ENCODE peak calls at places on chromosome 12, in five cellular contexts. Q is T1000, I is iris pigment epithelial cell, M is HuH-7.5, W is T-helper 22 cell. K is an unnamed sample.

GRCh38 chr12:120763250-120763649 is 37.6 kb downstream of the ACADS start:
- DNase-seq in W (no peak), Q (no peak), I (no peak), M (no peak), K (no peak)

GRCh38 chr12:84198294-84198946 is 714.2 kb downstream of the SLC6A15 start:
- DNase-seq in W (no peak), Q (no peak), I (no peak), M (no peak), K (no peak)

GRCh38 chr12:88052686-88053085 is 23.5 kb upstream of the C12orf50 start:
- DNase-seq in Q (peak; percentile 79), I (peak; percentile 58), M (no peak), W (no peak), K (no peak)

GRCh38 chr12:93938921-93939320 is 209.5 kb upstream of the PLXNC1 start:
- DNase-seq in I (no peak), W (no peak), Q (no peak), M (no peak), K (no peak)

GRCh38 chr12:99444859-99445316 is 202.7 kb upstream of the GARIN6 start:
- DNase-seq in W (no peak), M (no peak), I (no peak), Q (no peak), K (no peak)

GRCh38 chr12:5648692-5649338 is 216.9 kb downstream of the NTF3 start:
- DNase-seq in W (no peak), Q (no peak), I (no peak), M (peak; percentile 21), K (no peak)

GRCh38 chr12:131830335-131831020 is 2.3 kb downstream of the MMP17 start:
- DNase-seq in W (no peak), Q (peak; percentile 71), I (peak; percentile 88), M (peak; percentile 74), K (peak; percentile 91)

GRCh38 chr12:20950248-20950647 is 139.7 kb downstream of the SLCO1B3 start:
- DNase-seq in M (peak; percentile 3), W (no peak), I (peak; percentile 24), Q (no peak), K (no peak)

GRCh38 chr12:57213763-57214397 is 2.7 kb upstream of the NXPH4 start:
- DNase-seq in I (no peak), M (no peak), W (no peak), Q (no peak), K (peak; percentile 58)

GRCh38 chr12:75568387-75568786 is 57.0 kb upstream of the KRR1 start:
- DNase-seq in W (no peak), M (no peak), Q (no peak), I (peak; percentile 24), K (no peak)

GRCh38 chr12:107912421-107913004 is 138.0 kb downstream of the ASCL4 start:
- DNase-seq in I (peak; percentile 7), Q (no peak), M (peak; percentile 30), W (no peak), K (peak; percentile 12)

GRCh38 chr12:6540181-6540877 is 6.0 kb downstream of the GAPDH start:
- DNase-seq in M (no peak), W (no peak), Q (peak; percentile 77), I (peak; percentile 89), K (peak; percentile 87)

GRCh38 chr12:460301-461230 is 827 bp downstream of the B4GALNT3 start:
- DNase-seq in W (peak; percentile 18), M (peak; percentile 59), Q (no peak), I (no peak), K (peak; percentile 32)

GRCh38 chr12:12612403-12612802 is 727 bp downstream of the CREBL2 start:
- DNase-seq in I (peak; percentile 88), Q (no peak), W (peak; percentile 4), M (peak; percentile 65), K (no peak)

GRCh38 chr12:47032644-47033043 is 46.8 kb upstream of the PCED1B start:
- DNase-seq in I (peak; percentile 74), M (no peak), W (no peak), Q (peak; percentile 46), K (peak; percentile 58)

GRCh38 chr12:13444076-13444475 is 247.6 kb downstream of the EMP1 start:
- DNase-seq in M (no peak), W (no peak), I (no peak), Q (no peak), K (no peak)

GRCh38 chr12:123815968-123816367 is 53.9 kb downstream of the DNAH10 start:
- DNase-seq in W (no peak), Q (no peak), I (no peak), M (no peak), K (no peak)

GRCh38 chr12:42459336-42459847 is 130.2 kb downstream of the PRICKLE1 start:
- DNase-seq in Q (no peak), I (no peak), M (no peak), W (no peak), K (no peak)

K was measured in PC-9.